ENCODE peak calls at places on chromosomes 6 and 20, in six cellular contexts. L is suprapubic skin, Z is H1, V is K562, Y is stomach, Q is transverse colon. U is an unnamed sample.

GRCh38 chr6:163992701-163993100 is 578.2 kb downstream of the QKI start:
- DNase-seq in Z (no peak), V (no peak), Q (no peak), L (no peak), Y (no peak), U (no peak)

GRCh38 chr6:43877463-43878126 is 107.6 kb downstream of the VEGFA start:
- DNase-seq in L (no peak), Z (no peak), Y (no peak), Q (no peak), V (peak; percentile 91), U (no peak)

GRCh38 chr20:49276201-49276894 is 1.5 kb downstream of the ZNFX1 start:
- DNase-seq in L (no peak), V (no peak), Y (no peak), Q (peak; percentile 14), Z (no peak), U (no peak)

GRCh38 chr6:164106345-164106769 is 691.8 kb downstream of the QKI start:
- DNase-seq in Y (no peak), V (peak; percentile 68), Z (no peak), L (no peak), Q (no peak), U (no peak)

GRCh38 chr6:157172088-157172768 is 151.1 kb downstream of the TMEM242 start:
- DNase-seq in Y (no peak), L (no peak), V (no peak), Z (no peak), Q (no peak), U (no peak)

GRCh38 chr6:88520020-88520338 is 353.8 kb upstream of the CNR1 start:
- DNase-seq in V (no peak), Q (no peak), Y (no peak), Z (no peak), L (no peak), U (no peak)

GRCh38 chr20:61739086-61739831 is 326.4 kb downstream of the TAF4 start:
- DNase-seq in V (no peak), L (no peak), Q (no peak), Y (no peak), Z (no peak), U (no peak)

GRCh38 chr6:89264296-89264695 is 47.1 kb upstream of the GABRR1 start:
- DNase-seq in Q (no peak), Y (no peak), V (no peak), Z (no peak), L (no peak), U (no peak)

GRCh38 chr6:111565316-111566221 is 40.1 kb downstream of the TRAF3IP2 start:
- DNase-seq in Q (no peak), Y (no peak), V (no peak), Z (no peak), L (no peak), U (no peak)

GRCh38 chr20:34781250-34781649 is 44.2 kb downstream of the NCOA6 start:
- DNase-seq in Z (no peak), Q (no peak), Y (no peak), V (no peak), L (no peak), U (no peak)

GRCh38 chr6:115969207-115969929 is 91.3 kb downstream of the FRK start:
- DNase-seq in Q (no peak), V (no peak), L (no peak), Z (peak; percentile 5), Y (no peak), U (no peak)

GRCh38 chr6:13229205-13230085 is 98.9 kb downstream of the TBC1D7 start:
- DNase-seq in L (no peak), V (no peak), Q (no peak), Z (no peak), Y (no peak), U (no peak)

GRCh38 chr20:45407067-45407745 is 883 bp upstream of the DBNDD2 start:
- DNase-seq in V (peak; percentile 50), Y (peak; percentile 39), Z (no peak), L (no peak), Q (peak; percentile 58), U (peak; percentile 89)

GRCh38 chr20:44328428-44328827 is 8.4 kb upstream of the R3HDML start:
- DNase-seq in V (peak; percentile 5), Y (no peak), Z (no peak), Q (no peak), L (no peak), U (no peak)

GRCh38 chr6:15299430-15300131 is 53.7 kb downstream of the JARID2 start:
- DNase-seq in Z (no peak), Q (peak; percentile 63), L (no peak), V (peak; percentile 91), Y (peak; percentile 31), U (peak; percentile 70)

GRCh38 chr20:62381202-62381797 is 5.6 kb upstream of the RPS21 start:
- DNase-seq in V (no peak), Y (no peak), Z (no peak), L (no peak), Q (no peak), U (no peak)

GRCh38 chr6:10510592-10511367 is 10.4 kb upstream of the GCNT2 start:
- DNase-seq in Z (no peak), Q (peak; percentile 73), V (peak; percentile 50), L (no peak), Y (peak; percentile 75), U (peak; percentile 84)

GRCh38 chr6:128532110-128532509 is 11.7 kb upstream of the PTPRK start:
- DNase-seq in Q (no peak), L (no peak), Y (no peak), Z (no peak), V (no peak), U (no peak)

GRCh38 chr6:72218125-72218524 is 331.8 kb downstream of the RIMS1 start:
- DNase-seq in Q (no peak), V (no peak), Y (peak; percentile 46), L (no peak), Z (peak; percentile 46), U (no peak)

GRCh38 chr6:100096356-100096755 is 102.3 kb upstream of the MCHR2 start:
- DNase-seq in Q (no peak), L (no peak), V (no peak), Z (no peak), Y (no peak), U (no peak)

GRCh38 chr6:154969796-154970195 is 25.3 kb upstream of the TIAM2 start:
- DNase-seq in Q (no peak), Y (no peak), V (no peak), L (no peak), Z (no peak), U (no peak)

GRCh38 chr6:113120214-113120576 is 737.0 kb upstream of the MARCKS start:
- DNase-seq in L (no peak), Y (no peak), V (no peak), Z (no peak), Q (no peak), U (no peak)

GRCh38 chr6:33297956-33298772 is 578 bp downstream of the RGL2 start:
- DNase-seq in L (peak; percentile 89), Y (peak; percentile 61), Q (peak; percentile 82), V (peak; percentile 87), Z (no peak), U (peak; percentile 90)

GRCh38 chr6:21375206-21375605 is 218.3 kb upstream of the SOX4 start:
- DNase-seq in V (no peak), Q (no peak), Z (no peak), L (no peak), Y (no peak), U (no peak)

GRCh38 chr20:59004763-59005522 is 2.1 kb downstream of the CTSZ start:
- DNase-seq in Y (peak; percentile 48), V (no peak), L (no peak), Z (no peak), Q (peak; percentile 86), U (peak; percentile 78)
- TF ChIP-seq POLR2AphosphoS5 in Y (no peak), V (no peak), L (no peak), Z (no peak), Q (peak; percentile 30), U (no peak)

GRCh38 chr6:29953001-29953436 is 10.7 kb downstream of the HLA-A start:
- DNase-seq in Y (no peak), Z (no peak), V (no peak), L (no peak), Q (no peak), U (no peak)
- H3K27ac ChIP-seq in Y (no peak overlapping the region), Z (no peak overlapping the region), V (no peak overlapping the region), L (no peak overlapping the region), Q (no peak overlapping the region), U (no peak overlapping the region)

GRCh38 chr20:57207251-57207650 is 59.2 kb downstream of the BMP7 start:
- DNase-seq in V (no peak), Q (no peak), Z (no peak), L (no peak), Y (no peak), U (no peak)
- TF ChIP-seq POLR2AphosphoS5 in V (no peak), Q (no peak), Z (no peak), L (no peak), Y (no peak), U (no peak)

GRCh38 chr20:52290602-52291001 is 99.0 kb upstream of the ZFP64 start:
- DNase-seq in L (no peak), V (no peak), Q (no peak), Z (no peak), Y (no peak), U (no peak)
- H3K27ac ChIP-seq in L (no peak overlapping the region), V (no peak overlapping the region), Q (no peak overlapping the region), Z (no peak overlapping the region), Y (no peak overlapping the region), U (no peak overlapping the region)

GRCh38 chr6:38114976-38115632 is 295.6 kb downstream of the ZFAND3 start:
- DNase-seq in Q (no peak), Y (no peak), Z (no peak), V (no peak), L (no peak), U (no peak)

GRCh38 chr6:38113810-38114577 is 294.5 kb downstream of the ZFAND3 start:
- DNase-seq in Y (no peak), Z (no peak), L (no peak), V (no peak), Q (no peak), U (no peak)

GRCh38 chr6:38117281-38117680 is 297.8 kb downstream of the ZFAND3 start:
- DNase-seq in V (no peak), Z (no peak), L (no peak), Y (no peak), Q (no peak), U (no peak)

GRCh38 chr6:38115633-38116022 is 296.1 kb downstream of the ZFAND3 start:
- DNase-seq in Y (no peak), V (no peak), Q (no peak), Z (no peak), L (no peak), U (no peak)

DNA sequence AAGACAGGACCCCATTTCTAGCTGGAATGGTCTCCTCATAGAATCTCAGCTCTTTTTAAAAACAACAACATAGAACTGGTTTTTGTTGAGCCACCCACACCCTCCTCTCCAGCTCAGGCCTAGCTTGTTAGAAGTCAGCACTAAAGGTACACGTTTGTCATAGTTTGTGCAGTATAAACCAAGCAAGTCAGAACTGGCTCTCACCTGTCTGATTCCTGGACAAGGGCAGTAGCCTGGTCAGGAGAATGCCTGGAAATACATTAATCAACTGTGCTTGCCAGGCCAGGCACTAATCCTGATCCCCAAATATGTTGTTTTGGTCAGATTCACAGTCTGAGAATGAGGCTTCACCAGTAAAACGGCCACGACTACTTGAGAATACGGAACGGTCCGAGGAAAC is 296.7 kb downstream of the ZFAND3 start:
- DNase-seq in V (no peak), Z (no peak), Y (no peak), L (no peak), Q (no peak), U (no peak)
- TF ChIP-seq POLR2AphosphoS5 in V (no peak), Z (no peak), Y (no peak), L (no peak), Q (no peak), U (no peak)

GRCh38 chr6:141752677-141753076 is 380.0 kb upstream of the GJE1 start:
- DNase-seq in V (no peak), Z (no peak), L (no peak), Y (no peak), Q (no peak), U (no peak)
- H3K27ac ChIP-seq in V (no peak overlapping the region), Z (no peak overlapping the region), L (no peak overlapping the region), Y (no peak overlapping the region), Q (no peak overlapping the region), U (no peak overlapping the region)

U was measured in sigmoid colon.